ENCODE peak calls at places on chromosomes 16 and 17, in six cellular contexts. One of them, this sample, is unnamed.

GRCh38 chr16:57682809-57683318 is 11.7 kb upstream of the DRC7 start:
- ATAC-seq in mucosa of descending colon: no peak
- ATAC-seq in activated T-helper 17 cell treated with anti-CD3 and anti-CD28 coated beads, Interleukin-2, amount 50 U/mL, for 72 hours: no peak
- ATAC-seq in activated naive CD8-positive, alpha-beta T cell treated with anti-CD3 and anti-CD28 coated beads, Interleukin-2, amount 10 ng/mL, durations not matched to agents 7 days and 5 days: no peak
- ATAC-seq in activated CD8-positive, alpha-beta T cell treated with anti-CD3 and anti-CD28 coated beads for 36 hours: no peak
- ATAC-seq in B cell: no peak
- ATAC-seq in this sample: no peak

GRCh38 chr16:2003827-2004641 is 5.6 kb downstream of the ZNF598 start:
- ATAC-seq in mucosa of descending colon: peak; percentile 90
- ATAC-seq in activated T-helper 17 cell treated with anti-CD3 and anti-CD28 coated beads, Interleukin-2, amount 50 U/mL, for 72 hours: peak; percentile 95
- ATAC-seq in activated naive CD8-positive, alpha-beta T cell treated with anti-CD3 and anti-CD28 coated beads, Interleukin-2, amount 10 ng/mL, durations not matched to agents 7 days and 5 days: peak; percentile 77
- ATAC-seq in activated CD8-positive, alpha-beta T cell treated with anti-CD3 and anti-CD28 coated beads for 36 hours: peak; percentile 96
- ATAC-seq in B cell: peak; percentile 99
- ATAC-seq in this sample: peak; percentile 81

GRCh38 chr17:60406887-60407286 is 15.0 kb upstream of the USP32 start:
- ATAC-seq in mucosa of descending colon: no peak
- ATAC-seq in activated T-helper 17 cell treated with anti-CD3 and anti-CD28 coated beads, Interleukin-2, amount 50 U/mL, for 72 hours: no peak
- ATAC-seq in activated naive CD8-positive, alpha-beta T cell treated with anti-CD3 and anti-CD28 coated beads, Interleukin-2, amount 10 ng/mL, durations not matched to agents 7 days and 5 days: no peak
- ATAC-seq in activated CD8-positive, alpha-beta T cell treated with anti-CD3 and anti-CD28 coated beads for 36 hours: no peak
- ATAC-seq in B cell: no peak
- ATAC-seq in this sample: no peak

GRCh38 chr17:61313515-61314326 is 85.9 kb upstream of the TBX2 start:
- ATAC-seq in mucosa of descending colon: no peak
- ATAC-seq in activated T-helper 17 cell treated with anti-CD3 and anti-CD28 coated beads, Interleukin-2, amount 50 U/mL, for 72 hours: no peak
- ATAC-seq in activated naive CD8-positive, alpha-beta T cell treated with anti-CD3 and anti-CD28 coated beads, Interleukin-2, amount 10 ng/mL, durations not matched to agents 7 days and 5 days: no peak
- ATAC-seq in activated CD8-positive, alpha-beta T cell treated with anti-CD3 and anti-CD28 coated beads for 36 hours: no peak
- ATAC-seq in B cell: no peak
- ATAC-seq in this sample: no peak

GRCh38 chr16:49837673-49838360 is 18.1 kb downstream of the ZNF423 start:
- ATAC-seq in mucosa of descending colon: no peak
- ATAC-seq in activated T-helper 17 cell treated with anti-CD3 and anti-CD28 coated beads, Interleukin-2, amount 50 U/mL, for 72 hours: no peak
- ATAC-seq in activated naive CD8-positive, alpha-beta T cell treated with anti-CD3 and anti-CD28 coated beads, Interleukin-2, amount 10 ng/mL, durations not matched to agents 7 days and 5 days: no peak
- ATAC-seq in activated CD8-positive, alpha-beta T cell treated with anti-CD3 and anti-CD28 coated beads for 36 hours: no peak
- ATAC-seq in B cell: no peak
- ATAC-seq in this sample: no peak

GRCh38 chr17:75364078-75364477 is 41.4 kb downstream of the GRB2 start:
- ATAC-seq in mucosa of descending colon: peak; percentile 65
- ATAC-seq in activated T-helper 17 cell treated with anti-CD3 and anti-CD28 coated beads, Interleukin-2, amount 50 U/mL, for 72 hours: no peak
- ATAC-seq in activated naive CD8-positive, alpha-beta T cell treated with anti-CD3 and anti-CD28 coated beads, Interleukin-2, amount 10 ng/mL, durations not matched to agents 7 days and 5 days: no peak
- ATAC-seq in activated CD8-positive, alpha-beta T cell treated with anti-CD3 and anti-CD28 coated beads for 36 hours: no peak
- ATAC-seq in B cell: no peak
- ATAC-seq in this sample: no peak

GRCh38 chr17:72104863-72105234 is 16.0 kb upstream of the SOX9 start:
- ATAC-seq in mucosa of descending colon: no peak
- ATAC-seq in activated T-helper 17 cell treated with anti-CD3 and anti-CD28 coated beads, Interleukin-2, amount 50 U/mL, for 72 hours: no peak
- ATAC-seq in activated naive CD8-positive, alpha-beta T cell treated with anti-CD3 and anti-CD28 coated beads, Interleukin-2, amount 10 ng/mL, durations not matched to agents 7 days and 5 days: no peak
- ATAC-seq in activated CD8-positive, alpha-beta T cell treated with anti-CD3 and anti-CD28 coated beads for 36 hours: no peak
- ATAC-seq in B cell: no peak
- ATAC-seq in this sample: no peak

GRCh38 chr16:24309222-24309905 is 53.2 kb downstream of the CACNG3 start:
- ATAC-seq in mucosa of descending colon: no peak
- ATAC-seq in activated T-helper 17 cell treated with anti-CD3 and anti-CD28 coated beads, Interleukin-2, amount 50 U/mL, for 72 hours: peak; percentile 74
- ATAC-seq in activated naive CD8-positive, alpha-beta T cell treated with anti-CD3 and anti-CD28 coated beads, Interleukin-2, amount 10 ng/mL, durations not matched to agents 7 days and 5 days: no peak
- ATAC-seq in activated CD8-positive, alpha-beta T cell treated with anti-CD3 and anti-CD28 coated beads for 36 hours: no peak
- ATAC-seq in B cell: no peak
- ATAC-seq in this sample: no peak

GRCh38 chr17:28173071-28173561 is 130.6 kb downstream of the NLK start:
- ATAC-seq in mucosa of descending colon: peak; percentile 54
- ATAC-seq in activated T-helper 17 cell treated with anti-CD3 and anti-CD28 coated beads, Interleukin-2, amount 50 U/mL, for 72 hours: no peak
- ATAC-seq in activated naive CD8-positive, alpha-beta T cell treated with anti-CD3 and anti-CD28 coated beads, Interleukin-2, amount 10 ng/mL, durations not matched to agents 7 days and 5 days: no peak
- ATAC-seq in activated CD8-positive, alpha-beta T cell treated with anti-CD3 and anti-CD28 coated beads for 36 hours: no peak
- ATAC-seq in B cell: no peak
- ATAC-seq in this sample: no peak

GRCh38 chr17:35789044-35789443 is 6.4 kb downstream of the MMP28 start:
- ATAC-seq in mucosa of descending colon: no peak
- ATAC-seq in activated T-helper 17 cell treated with anti-CD3 and anti-CD28 coated beads, Interleukin-2, amount 50 U/mL, for 72 hours: no peak
- ATAC-seq in activated naive CD8-positive, alpha-beta T cell treated with anti-CD3 and anti-CD28 coated beads, Interleukin-2, amount 10 ng/mL, durations not matched to agents 7 days and 5 days: peak; percentile 50
- ATAC-seq in activated CD8-positive, alpha-beta T cell treated with anti-CD3 and anti-CD28 coated beads for 36 hours: no peak
- ATAC-seq in B cell: no peak
- ATAC-seq in this sample: peak; percentile 11

GRCh38 chr17:7445011-7445927 is at the start of gene CHRNB1:
- ATAC-seq in mucosa of descending colon: peak; percentile 93
- ATAC-seq in activated T-helper 17 cell treated with anti-CD3 and anti-CD28 coated beads, Interleukin-2, amount 50 U/mL, for 72 hours: peak; percentile 54
- ATAC-seq in activated naive CD8-positive, alpha-beta T cell treated with anti-CD3 and anti-CD28 coated beads, Interleukin-2, amount 10 ng/mL, durations not matched to agents 7 days and 5 days: peak; percentile 94
- ATAC-seq in activated CD8-positive, alpha-beta T cell treated with anti-CD3 and anti-CD28 coated beads for 36 hours: peak; percentile 84
- ATAC-seq in B cell: peak; percentile 59
- ATAC-seq in this sample: peak; percentile 73

GRCh38 chr17:79090503-79091372 is 16.1 kb downstream of the ENGASE start:
- ATAC-seq in mucosa of descending colon: peak; percentile 64
- ATAC-seq in activated T-helper 17 cell treated with anti-CD3 and anti-CD28 coated beads, Interleukin-2, amount 50 U/mL, for 72 hours: no peak
- ATAC-seq in activated naive CD8-positive, alpha-beta T cell treated with anti-CD3 and anti-CD28 coated beads, Interleukin-2, amount 10 ng/mL, durations not matched to agents 7 days and 5 days: no peak
- ATAC-seq in activated CD8-positive, alpha-beta T cell treated with anti-CD3 and anti-CD28 coated beads for 36 hours: no peak
- ATAC-seq in B cell: no peak
- ATAC-seq in this sample: no peak

GRCh38 chr16:3546990-3547682 is 30.1 kb downstream of the NLRC3 start:
- ATAC-seq in mucosa of descending colon: no peak
- ATAC-seq in activated T-helper 17 cell treated with anti-CD3 and anti-CD28 coated beads, Interleukin-2, amount 50 U/mL, for 72 hours: no peak
- ATAC-seq in activated naive CD8-positive, alpha-beta T cell treated with anti-CD3 and anti-CD28 coated beads, Interleukin-2, amount 10 ng/mL, durations not matched to agents 7 days and 5 days: no peak
- ATAC-seq in activated CD8-positive, alpha-beta T cell treated with anti-CD3 and anti-CD28 coated beads for 36 hours: no peak
- ATAC-seq in B cell: no peak
- ATAC-seq in this sample: no peak

GRCh38 chr16:50193594-50193993 is 40.5 kb downstream of the TENT4B start:
- ATAC-seq in mucosa of descending colon: no peak
- ATAC-seq in activated T-helper 17 cell treated with anti-CD3 and anti-CD28 coated beads, Interleukin-2, amount 50 U/mL, for 72 hours: no peak
- ATAC-seq in activated naive CD8-positive, alpha-beta T cell treated with anti-CD3 and anti-CD28 coated beads, Interleukin-2, amount 10 ng/mL, durations not matched to agents 7 days and 5 days: no peak
- ATAC-seq in activated CD8-positive, alpha-beta T cell treated with anti-CD3 and anti-CD28 coated beads for 36 hours: no peak
- ATAC-seq in B cell: no peak
- ATAC-seq in this sample: no peak

GRCh38 chr17:40241435-40241834 is 22.3 kb downstream of the WIPF2 start:
- ATAC-seq in mucosa of descending colon: no peak
- ATAC-seq in activated T-helper 17 cell treated with anti-CD3 and anti-CD28 coated beads, Interleukin-2, amount 50 U/mL, for 72 hours: no peak
- ATAC-seq in activated naive CD8-positive, alpha-beta T cell treated with anti-CD3 and anti-CD28 coated beads, Interleukin-2, amount 10 ng/mL, durations not matched to agents 7 days and 5 days: no peak
- ATAC-seq in activated CD8-positive, alpha-beta T cell treated with anti-CD3 and anti-CD28 coated beads for 36 hours: no peak
- ATAC-seq in B cell: no peak
- ATAC-seq in this sample: no peak

GRCh38 chr16:24221219-24221618 is 34.9 kb upstream of the CACNG3 start:
- ATAC-seq in mucosa of descending colon: no peak
- ATAC-seq in activated T-helper 17 cell treated with anti-CD3 and anti-CD28 coated beads, Interleukin-2, amount 50 U/mL, for 72 hours: peak; percentile 31
- ATAC-seq in activated naive CD8-positive, alpha-beta T cell treated with anti-CD3 and anti-CD28 coated beads, Interleukin-2, amount 10 ng/mL, durations not matched to agents 7 days and 5 days: no peak
- ATAC-seq in activated CD8-positive, alpha-beta T cell treated with anti-CD3 and anti-CD28 coated beads for 36 hours: no peak
- ATAC-seq in B cell: no peak
- ATAC-seq in this sample: no peak

GRCh38 chr17:78793415-78793814 is 11.3 kb upstream of the CYTH1 start:
- ATAC-seq in mucosa of descending colon: no peak
- ATAC-seq in activated T-helper 17 cell treated with anti-CD3 and anti-CD28 coated beads, Interleukin-2, amount 50 U/mL, for 72 hours: no peak
- ATAC-seq in activated naive CD8-positive, alpha-beta T cell treated with anti-CD3 and anti-CD28 coated beads, Interleukin-2, amount 10 ng/mL, durations not matched to agents 7 days and 5 days: no peak
- ATAC-seq in activated CD8-positive, alpha-beta T cell treated with anti-CD3 and anti-CD28 coated beads for 36 hours: no peak
- ATAC-seq in B cell: no peak
- ATAC-seq in this sample: no peak

GRCh38 chr17:1315409-1315808 is 35.9 kb downstream of the TRARG1 start:
- ATAC-seq in mucosa of descending colon: no peak
- ATAC-seq in activated T-helper 17 cell treated with anti-CD3 and anti-CD28 coated beads, Interleukin-2, amount 50 U/mL, for 72 hours: no peak
- ATAC-seq in activated naive CD8-positive, alpha-beta T cell treated with anti-CD3 and anti-CD28 coated beads, Interleukin-2, amount 10 ng/mL, durations not matched to agents 7 days and 5 days: no peak
- ATAC-seq in activated CD8-positive, alpha-beta T cell treated with anti-CD3 and anti-CD28 coated beads for 36 hours: no peak
- ATAC-seq in B cell: no peak
- ATAC-seq in this sample: no peak